ENCODE peak calls at places on chromosomes 1 and 21, in six cellular contexts. Q is OCI-LY7, H is psoas muscle, Z is IMR-90, T is PC-3, E is mesothelial cell of epicardium. V is an unnamed sample.

GRCh38 chr1:182249201-182249676 is 142.4 kb downstream of the GLUL start:
- DNase-seq in Q (no peak), H (no peak), Z (no peak), T (peak), E (no peak), V (peak)

GRCh38 chr1:151499930-151500329 is 11.3 kb upstream of the CGN start:
- DNase-seq in Q (no peak), H (no peak), Z (no peak), T (no peak), E (no peak), V (no peak)

GRCh38 chr21:37063433-37063832 is 9.4 kb downstream of the PIGP start:
- DNase-seq in Q (no peak), H (no peak), Z (no peak), T (no peak), E (no peak), V (no peak)

GRCh38 chr1:171286032-171286705 is 27.8 kb upstream of the FMO4 start:
- DNase-seq in Q (peak), H (no peak), Z (peak), T (peak), E (no peak), V (no peak)

GRCh38 chr1:187203257-187203656 is 374.5 kb downstream of the PLA2G4A start:
- DNase-seq in Q (no peak), H (no peak), Z (peak), T (peak), E (no peak), V (no peak)

GRCh38 chr1:26907071-26907922 is 6.5 kb downstream of the NR0B2 start:
- DNase-seq in Q (no peak), H (peak), Z (peak), T (peak), E (no peak), V (no peak)

GRCh38 chr21:16192900-16193299 is 463.1 kb downstream of the USP25 start:
- DNase-seq in Q (no peak), H (no peak), Z (peak), T (peak), E (no peak), V (no peak)

GRCh38 chr21:42313501-42313969 is 1.7 kb downstream of the TFF3 start:
- DNase-seq in Q (no peak), H (no peak), Z (no peak), T (no peak), E (peak), V (no peak)

GRCh38 chr1:186002426-186002825 is 268.2 kb downstream of the HMCN1 start:
- DNase-seq in Q (no peak), H (no peak), Z (peak), T (no peak), E (no peak), V (no peak)

GRCh38 chr1:198913667-198914066 is 274.8 kb downstream of the PTPRC start:
- DNase-seq in Q (no peak), H (peak), Z (peak), T (no peak), E (no peak), V (no peak)

GRCh38 chr1:230153655-230154296 is 86.7 kb downstream of the GALNT2 start:
- DNase-seq in Q (no peak), H (no peak), Z (peak), T (no peak), E (no peak), V (no peak)

GRCh38 chr1:228407118-228408040 is 744 bp upstream of the TRIM11 start:
- DNase-seq in Q (no peak), H (no peak), Z (no peak), T (no peak), E (no peak), V (no peak)

GRCh38 chr1:54409156-54410142 is 3.3 kb upstream of the SSBP3 start:
- DNase-seq in Q (peak), H (peak), Z (no peak), T (no peak), E (no peak), V (peak)

GRCh38 chr1:3799976-3800685 is 3.8 kb upstream of the LRRC47 start:
- DNase-seq in Q (no peak), H (no peak), Z (no peak), T (no peak), E (no peak), V (no peak)

GRCh38 chr1:6860401-6860800 is 75.1 kb downstream of the CAMTA1 start:
- DNase-seq in Q (no peak), H (no peak), Z (peak), T (no peak), E (no peak), V (peak)

GRCh38 chr1:225962440-225962975 is 21.5 kb upstream of the LEFTY2 start:
- DNase-seq in Q (peak), H (no peak), Z (no peak), T (no peak), E (peak), V (peak)

GRCh38 chr1:210143465-210144062 is 89.0 kb upstream of the SERTAD4 start:
- DNase-seq in Q (peak), H (peak), Z (peak), T (peak), E (peak), V (peak)

GRCh38 chr1:172870901-172871606 is 179.7 kb downstream of the TNFSF18 start:
- DNase-seq in Q (no peak), H (no peak), Z (peak), T (peak), E (no peak), V (peak)

GRCh38 chr1:191648939-191649338 is 509.3 kb upstream of the RGS18 start:
- DNase-seq in Q (no peak), H (no peak), Z (no peak), T (no peak), E (no peak), V (no peak)

GRCh38 chr1:38839363-38839762 is 20.2 kb downstream of the RRAGC start:
- DNase-seq in Q (no peak), H (no peak), Z (no peak), T (no peak), E (no peak), V (no peak)

GRCh38 chr1:160795951-160796383 is at the start of gene LY9:
- DNase-seq in Q (peak), H (no peak), Z (no peak), T (no peak), E (no peak), V (peak)

GRCh38 chr1:201112173-201112731 is at the start of gene CACNA1S:
- DNase-seq in Q (no peak), H (peak), Z (no peak), T (no peak), E (no peak), V (no peak)

GRCh38 chr1:225441314-225442119 is 13.7 kb upstream of the LBR start:
- DNase-seq in Q (peak), H (no peak), Z (no peak), T (no peak), E (no peak), V (no peak)

DNA sequence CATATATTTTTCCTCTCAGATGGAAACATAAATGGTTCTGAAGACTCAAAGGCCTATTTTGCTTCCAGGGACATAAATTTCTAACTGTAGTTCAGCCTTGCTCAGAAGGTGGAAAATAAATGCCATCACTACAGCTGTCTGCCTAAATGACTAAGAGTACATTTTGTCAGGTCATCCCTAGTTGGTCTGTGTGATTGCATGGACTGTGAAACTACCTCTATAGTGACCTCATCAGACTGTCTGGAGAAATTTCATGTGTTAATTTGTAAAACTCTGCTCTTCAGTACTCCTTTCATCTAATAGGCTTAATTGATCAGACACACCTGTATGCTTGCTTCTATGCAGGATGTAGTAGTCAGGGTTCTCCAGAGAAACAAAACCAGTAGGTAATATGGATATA is 886.9 kb downstream of the AMY1C start:
- DNase-seq in Q (peak), H (no peak), Z (no peak), T (peak), E (no peak), V (no peak)
- TF ChIP-seq CTCF in Q (peak), H (no peak), Z (no peak), T (peak), E (no peak), V (no peak)

DNA sequence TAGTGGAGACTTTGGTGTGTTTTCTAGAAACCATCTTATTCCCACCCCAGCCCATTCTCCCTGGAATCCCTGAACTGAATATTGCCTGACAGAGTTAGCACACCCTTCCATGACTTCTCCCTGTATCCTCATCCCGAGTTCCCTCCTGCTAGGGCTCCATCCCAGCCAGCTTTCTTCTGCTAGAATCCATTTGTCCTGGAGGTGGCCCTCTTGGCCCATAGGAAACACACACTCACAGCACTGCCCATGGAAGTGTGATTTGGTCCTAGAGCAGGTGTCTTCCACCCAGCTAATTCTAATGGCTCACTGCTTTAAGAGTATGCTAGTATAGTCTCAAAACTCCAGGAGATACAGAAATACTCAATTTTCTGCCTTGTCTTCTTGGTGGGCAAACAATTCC is 4.1 kb downstream of the KRTAP15-1 start:
- DNase-seq in Q (no peak), H (no peak), Z (no peak), T (peak), E (no peak), V (no peak)
- TF ChIP-seq CTCF in Q (no peak), H (no peak), Z (no peak), T (peak), E (no peak), V (no peak)

GRCh38 chr1:211812584-211812983 is 18.0 kb downstream of the LPGAT1 start:
- DNase-seq in Q (no peak), H (no peak), Z (no peak), T (no peak), E (no peak), V (no peak)
- TF ChIP-seq CTCF in Q (no peak), H (no peak), Z (no peak), T (no peak), E (no peak), V (no peak)

GRCh38 chr1:105137543-105138444 is 1388.1 kb downstream of the AMY1C start:
- DNase-seq in Q (peak), H (no peak), Z (no peak), T (peak), E (peak), V (no peak)
- TF ChIP-seq CTCF in Q (peak), H (no peak), Z (no peak), T (peak), E (no peak), V (no peak)

V was measured in activated CD8-positive, alpha-beta T cell treated with anti-CD3 and anti-CD28 coated beads for 36 hours.